ENCODE peak calls at places on chromosomes 2 and 18, in four cellular contexts. K is AG10803, P is fibroblast of pulmonary artery, N is AG04449. C is an unnamed sample.
A peak's percentile ranks its signal among the peaks of the same experiment; 100 is the strongest.

GRCh38 chr2:48414980-48415764 is 114.8 kb upstream of the STON1 start:
- DNase-seq in K (peak; percentile 76), P (peak; percentile 56), N (no peak), C (no peak)

GRCh38 chr18:31241900-31242409 is 76.0 kb upstream of the DSG1 start:
- DNase-seq in K (no peak), P (peak; percentile 29), N (no peak), C (peak; percentile 79)

GRCh38 chr2:6352906-6353515 is 512.7 kb downstream of the CMPK2 start:
- DNase-seq in K (peak; percentile 44), P (no peak), N (no peak), C (peak; percentile 72)

GRCh38 chr2:240139011-240139441 is 1.4 kb downstream of the OTOS start:
- DNase-seq in K (no peak), P (no peak), N (no peak), C (no peak)

GRCh38 chr18:70329076-70329475 is 40.2 kb downstream of the SOCS6 start:
- DNase-seq in K (peak; percentile 15), P (peak; percentile 13), N (no peak), C (no peak)

GRCh38 chr2:989766-990467 is 39.3 kb downstream of the SNTG2 start:
- DNase-seq in K (no peak), P (no peak), N (no peak), C (no peak)

GRCh38 chr18:44859263-44859662 is 178.6 kb downstream of the SETBP1 start:
- DNase-seq in K (no peak), P (no peak), N (no peak), C (no peak)

GRCh38 chr2:25265022-25265421 is 76.7 kb downstream of the DNMT3A start:
- DNase-seq in K (no peak), P (no peak), N (no peak), C (no peak)

GRCh38 chr18:12657849-12658829 is at the start of gene SPIRE1:
- DNase-seq in K (peak; percentile 75), P (peak; percentile 53), N (no peak), C (peak; percentile 68)

GRCh38 chr2:197028230-197028629 is 101.7 kb upstream of the PGAP1 start:
- DNase-seq in K (peak; percentile 62), P (peak; percentile 80), N (peak; percentile 28), C (no peak)

GRCh38 chr18:32439802-32440201 is 30.9 kb downstream of the GAREM1 start:
- DNase-seq in K (no peak), P (no peak), N (no peak), C (peak; percentile 20)

GRCh38 chr2:9481257-9481922 is 7.0 kb downstream of the IAH1 start:
- DNase-seq in K (no peak), P (peak; percentile 43), N (no peak), C (no peak)

GRCh38 chr18:31581498-31582197 is 10.0 kb upstream of the TTR start:
- DNase-seq in K (peak; percentile 76), P (peak; percentile 56), N (no peak), C (no peak)

GRCh38 chr2:227528803-227529202 is 56.8 kb downstream of the AGFG1 start:
- DNase-seq in K (no peak), P (no peak), N (no peak), C (no peak)

GRCh38 chr18:60044290-60045006 is 144.7 kb downstream of the PMAIP1 start:
- DNase-seq in K (peak; percentile 88), P (peak; percentile 56), N (no peak), C (no peak)

GRCh38 chr2:205695460-205695979 is 13.2 kb downstream of the NRP2 start:
- DNase-seq in K (peak; percentile 90), P (peak; percentile 55), N (no peak), C (no peak)

GRCh38 chr2:233100192-233100998 is 40.3 kb downstream of the INPP5D start:
- DNase-seq in K (no peak), P (no peak), N (no peak), C (no peak)

GRCh38 chr2:20106746-20107145 is 55.3 kb upstream of the LAPTM4A start:
- DNase-seq in K (no peak), P (no peak), N (no peak), C (peak; percentile 63)

GRCh38 chr18:79047556-79048244 is 21.5 kb upstream of the ATP9B start:
- DNase-seq in K (no peak), P (no peak), N (no peak), C (no peak)

GRCh38 chr2:145022021-145022670 is 502.2 kb upstream of the ZEB2 start:
- DNase-seq in K (peak; percentile 9), P (no peak), N (no peak), C (no peak)

GRCh38 chr2:88575051-88575450 is 52.2 kb downstream of the EIF2AK3 start:
- DNase-seq in K (peak; percentile 29), P (no peak), N (peak; percentile 17), C (no peak)

GRCh38 chr18:11908182-11909080 is at the start of gene MPPE1:
- DNase-seq in K (peak; percentile 86), P (peak; percentile 81), N (peak; percentile 31), C (peak; percentile 89)

GRCh38 chr2:239040152-239040761 is 192.4 kb downstream of the TWIST2 start:
- DNase-seq in K (no peak), P (no peak), N (no peak), C (no peak)

GRCh38 chr18:9673296-9674251 is 34.5 kb upstream of the RAB31 start:
- DNase-seq in K (peak; percentile 89), P (peak; percentile 81), N (no peak), C (peak; percentile 61)

GRCh38 chr2:164644036-164644700 is 22.9 kb upstream of the GRB14 start:
- DNase-seq in K (peak; percentile 32), P (no peak), N (no peak), C (no peak)

GRCh38 chr2:132774189-132774588 is 104.2 kb upstream of the LYPD1 start:
- DNase-seq in K (no peak), P (no peak), N (no peak), C (no peak)

GRCh38 chr2:28753043-28753683 is 1.5 kb downstream of the PPP1CB start:
- DNase-seq in K (peak; percentile 66), P (peak; percentile 85), N (no peak), C (peak; percentile 88)

GRCh38 chr18:76823574-76823973 is 1.2 kb downstream of the ZNF236 start:
- DNase-seq in K (no peak), P (no peak), N (no peak), C (peak; percentile 37)

GRCh38 chr2:201532686-201533304 is 81.3 kb downstream of the STRADB start:
- DNase-seq in K (peak; percentile 91), P (peak; percentile 61), N (peak; percentile 73), C (no peak)

GRCh38 chr2:128472789-128473174 is 154.1 kb upstream of the HS6ST1 start:
- DNase-seq in K (peak; percentile 73), P (peak; percentile 60), N (no peak), C (no peak)

GRCh38 chr2:215060851-215061541 is 77.4 kb downstream of the ABCA12 start:
- DNase-seq in K (no peak), P (no peak), N (no peak), C (no peak)

DNA sequence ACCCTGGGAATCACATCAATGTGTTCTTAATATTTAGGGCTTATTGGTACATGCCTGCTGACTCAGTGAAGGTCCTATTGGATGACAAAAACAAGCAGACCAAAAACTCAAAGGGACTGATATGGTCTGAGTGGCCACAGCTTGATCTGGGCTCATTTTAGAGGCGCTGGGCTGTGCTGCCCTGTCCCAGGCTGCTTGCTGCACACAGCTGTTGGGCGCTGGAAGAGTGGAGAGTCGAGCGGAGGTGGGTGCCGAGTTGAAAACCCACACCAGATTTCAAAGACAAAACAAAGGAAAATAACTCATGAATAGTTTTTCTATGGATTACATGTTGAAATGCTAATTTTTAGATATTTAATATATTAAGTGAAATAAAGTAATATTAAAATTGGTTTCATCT is 68.5 kb downstream of the LONRF2 start:
- DNase-seq in K (no peak), P (no peak), N (no peak), C (no peak)
- H3K4me3 ChIP-seq in K (no peak overlapping the region), P (no peak overlapping the region), N (no peak overlapping the region), C (no peak overlapping the region)

GRCh38 chr2:27431395-27431794 is 3.0 kb downstream of the NRBP1 start:
- DNase-seq in K (peak; percentile 33), P (peak; percentile 52), N (no peak), C (no peak)
- H3K4me3 ChIP-seq in K (no peak overlapping the region), P (no peak overlapping the region), N (no peak overlapping the region), C (no peak overlapping the region)

GRCh38 chr2:241219856-241220356 is 31.4 kb downstream of the ANO7 start:
- DNase-seq in K (no peak), P (no peak), N (no peak), C (no peak)
- H3K4me3 ChIP-seq in K (no peak overlapping the region), P (no peak overlapping the region), N (no peak overlapping the region), C (no peak overlapping the region)

DNA sequence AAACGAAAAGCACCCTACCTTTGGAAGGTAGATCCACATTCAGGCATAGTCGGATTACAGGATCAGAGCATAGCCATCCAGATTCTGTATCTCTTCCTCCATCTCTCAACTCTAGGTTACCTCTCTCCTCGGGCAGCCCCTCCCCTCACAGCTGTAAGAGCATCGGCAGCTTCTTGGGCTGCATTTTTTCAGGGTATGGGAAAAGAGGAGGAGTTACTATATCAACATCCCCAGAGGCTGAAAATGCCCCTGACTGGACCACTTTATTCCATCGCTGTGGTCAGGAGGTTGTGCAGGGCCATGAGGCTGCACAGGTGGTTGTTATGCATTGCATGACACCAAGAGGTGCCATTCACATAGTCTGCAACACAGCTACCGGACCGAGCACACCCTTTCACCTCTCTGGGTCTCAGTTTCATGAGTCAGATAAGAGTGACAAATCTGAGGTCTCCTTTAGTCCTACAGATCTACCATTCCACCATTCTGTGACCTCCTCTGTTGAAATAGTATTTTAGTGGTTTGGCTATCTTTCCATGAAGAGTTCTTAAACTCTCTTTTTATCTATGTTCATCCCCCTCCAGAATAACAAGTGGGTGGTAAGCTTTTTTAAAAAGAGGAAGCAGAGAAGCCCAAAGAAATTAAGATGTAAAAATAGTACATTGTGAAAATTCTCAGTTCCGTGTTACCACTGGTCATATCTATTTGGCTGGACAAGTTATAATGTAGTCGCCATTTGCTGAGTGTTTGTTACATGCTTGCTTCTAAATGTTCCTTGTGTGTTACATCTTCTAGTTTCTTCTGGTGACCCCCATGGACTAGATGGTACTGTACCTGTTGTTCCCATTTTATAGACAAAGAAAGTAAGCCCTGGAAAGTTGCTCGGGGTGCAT is 56.6 kb upstream of the SLC1A4 start:
- DNase-seq in K (no peak), P (no peak), N (no peak), C (no peak)
- H3K4me3 ChIP-seq in K (no peak overlapping the region), P (no peak overlapping the region), N (no peak overlapping the region), C (no peak overlapping the region)

DNA sequence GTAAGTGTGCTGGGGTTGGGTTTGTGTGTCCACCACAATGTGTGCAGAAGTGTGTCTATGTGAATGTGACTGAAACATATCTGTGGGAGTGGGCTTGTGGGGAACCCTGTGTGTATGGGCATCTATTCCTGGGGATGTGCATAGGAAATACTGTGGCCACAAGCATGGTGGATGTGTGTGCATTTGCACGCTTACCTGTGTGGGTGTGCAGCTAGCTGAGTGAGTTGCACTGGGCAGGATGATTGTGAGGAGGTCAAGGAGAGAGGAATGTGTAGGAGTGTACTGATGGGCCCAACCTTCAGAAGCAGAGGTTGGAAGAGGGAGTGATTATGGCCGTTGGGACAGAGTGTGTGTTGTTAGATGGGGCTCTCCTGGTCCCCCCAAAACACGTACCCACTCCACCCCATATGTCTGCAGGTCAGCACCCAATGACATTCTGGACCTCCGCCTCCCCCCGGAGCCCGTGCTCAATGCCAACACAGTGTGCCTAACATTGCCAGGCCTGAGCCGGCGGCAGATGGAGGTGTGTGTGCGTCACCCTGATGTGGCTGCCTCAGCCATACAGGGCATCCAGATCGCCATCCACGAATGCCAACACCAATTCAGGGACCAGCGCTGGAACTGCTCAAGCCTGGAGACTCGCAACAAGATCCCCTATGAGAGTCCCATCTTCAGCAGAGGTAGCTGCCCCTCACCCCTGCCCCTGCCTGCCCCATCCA is 1.3 kb downstream of the WNT10A start:
- DNase-seq in K (no peak), P (no peak), N (no peak), C (no peak)
- H3K4me3 ChIP-seq in K (no peak overlapping the region), P (no peak overlapping the region), N (no peak overlapping the region), C (no peak overlapping the region)

GRCh38 chr2:46979611-46980010 is 64.0 kb upstream of the MCFD2 start:
- DNase-seq in K (no peak), P (no peak), N (no peak), C (no peak)
- H3K4me3 ChIP-seq in K (no peak overlapping the region), P (no peak overlapping the region), N (no peak overlapping the region), C (no peak overlapping the region)

C was measured in colonic mucosa.